ENCODE peak calls at places on chromosomes 12 and 14, in five cellular contexts. W, R, J, D and L are unnamed samples.

GRCh38 chr12:50132505-50133135 is 20.6 kb downstream of the COX14 start:
- DNase-seq in W (no peak), R (no peak), J (peak; percentile 16), D (no peak), L (peak; percentile 63)

GRCh38 chr12:26918321-26919215 is 19.2 kb downstream of the INTS13 start:
- DNase-seq in W (no peak), R (no peak), J (peak; percentile 41), D (no peak), L (no peak)

GRCh38 chr12:120037851-120038250 is 48.8 kb downstream of the BICDL1 start:
- DNase-seq in W (no peak), R (no peak), J (no peak), D (no peak), L (no peak)

GRCh38 chr12:75632452-75632851 is 121.0 kb upstream of the KRR1 start:
- DNase-seq in W (no peak), R (peak; percentile 69), J (no peak), D (peak; percentile 8), L (peak; percentile 52)

GRCh38 chr12:109714141-109714912 is 702 bp downstream of the FAM222A start:
- DNase-seq in W (peak; percentile 80), R (peak; percentile 63), J (no peak), D (no peak), L (peak; percentile 87)

GRCh38 chr14:94472842-94473241 is 3.2 kb downstream of the SERPINA9 start:
- DNase-seq in W (no peak), R (no peak), J (no peak), D (no peak), L (no peak)

GRCh38 chr12:24014853-24015590 is 65.6 kb upstream of the SOX5 start:
- DNase-seq in W (no peak), R (no peak), J (no peak), D (no peak), L (no peak)

GRCh38 chr14:99685061-99685995 is 1.2 kb downstream of the CYP46A1 start:
- DNase-seq in W (no peak), R (no peak), J (no peak), D (no peak), L (no peak)